ENCODE peak calls at places on chromosomes 3 and 15, in seven cellular contexts. One of them, this sample, is unnamed.
A peak's percentile ranks its signal among the peaks of the same experiment; 100 is the strongest.

GRCh38 chr3:170766823-170767575 is 103.0 kb downstream of the RPL22L1 start:
- DNase-seq in SHP77 treated with DMSO at 0.1 percent for 48 hours: no peak
- DNase-seq in CD8-positive, alpha-beta T cell: no peak
- DNase-seq in Caco-2: no peak
- DNase-seq in dorsolateral prefrontal cortex: no peak
- DNase-seq in A549: no peak
- DNase-seq in amygdala: no peak
- DNase-seq in this sample: no peak

GRCh38 chr3:20250314-20250713 is 64.3 kb upstream of the SGO1 start:
- DNase-seq in A549: no peak
- DNase-seq in amygdala: no peak
- DNase-seq in dorsolateral prefrontal cortex: no peak
- DNase-seq in SHP77 treated with DMSO at 0.1 percent for 48 hours: no peak
- DNase-seq in Caco-2: no peak
- DNase-seq in CD8-positive, alpha-beta T cell: no peak
- DNase-seq in this sample: no peak

GRCh38 chr15:49229922-49230321 is 59.9 kb downstream of the GALK2 start:
- DNase-seq in CD8-positive, alpha-beta T cell: no peak
- DNase-seq in Caco-2: no peak
- DNase-seq in A549: no peak
- DNase-seq in amygdala: no peak
- DNase-seq in dorsolateral prefrontal cortex: no peak
- DNase-seq in SHP77 treated with DMSO at 0.1 percent for 48 hours: no peak
- DNase-seq in this sample: no peak

GRCh38 chr3:160374472-160374871 is 24.6 kb downstream of the IFT80 start:
- DNase-seq in A549: no peak
- DNase-seq in SHP77 treated with DMSO at 0.1 percent for 48 hours: no peak
- DNase-seq in amygdala: no peak
- DNase-seq in CD8-positive, alpha-beta T cell: no peak
- DNase-seq in dorsolateral prefrontal cortex: no peak
- DNase-seq in Caco-2: no peak
- DNase-seq in this sample: no peak

GRCh38 chr3:147614210-147614609 is 205.0 kb downstream of the ZIC1 start:
- DNase-seq in CD8-positive, alpha-beta T cell: no peak
- DNase-seq in SHP77 treated with DMSO at 0.1 percent for 48 hours: no peak
- DNase-seq in amygdala: no peak
- DNase-seq in dorsolateral prefrontal cortex: no peak
- DNase-seq in Caco-2: no peak
- DNase-seq in A549: no peak
- DNase-seq in this sample: no peak

GRCh38 chr3:47850062-47850802 is 47.3 kb downstream of the DHX30 start:
- DNase-seq in Caco-2: no peak
- DNase-seq in dorsolateral prefrontal cortex: no peak
- DNase-seq in SHP77 treated with DMSO at 0.1 percent for 48 hours: no peak
- DNase-seq in A549: no peak
- DNase-seq in amygdala: no peak
- DNase-seq in CD8-positive, alpha-beta T cell: no peak
- DNase-seq in this sample: no peak

GRCh38 chr15:57323806-57324589 is 52.3 kb upstream of the CGNL1 start:
- DNase-seq in amygdala: no peak
- DNase-seq in dorsolateral prefrontal cortex: no peak
- DNase-seq in Caco-2: peak; percentile 91
- DNase-seq in A549: peak; percentile 96
- DNase-seq in SHP77 treated with DMSO at 0.1 percent for 48 hours: peak; percentile 86
- DNase-seq in CD8-positive, alpha-beta T cell: no peak
- DNase-seq in this sample: peak; percentile 61

GRCh38 chr3:196721097-196721496 is 8.9 kb downstream of the PIGX start:
- DNase-seq in SHP77 treated with DMSO at 0.1 percent for 48 hours: no peak
- DNase-seq in Caco-2: no peak
- DNase-seq in A549: no peak
- DNase-seq in dorsolateral prefrontal cortex: no peak
- DNase-seq in amygdala: no peak
- DNase-seq in CD8-positive, alpha-beta T cell: no peak
- DNase-seq in this sample: no peak

GRCh38 chr15:74506515-74506840 is 34.5 kb upstream of the ARID3B start:
- DNase-seq in CD8-positive, alpha-beta T cell: no peak
- DNase-seq in dorsolateral prefrontal cortex: no peak
- DNase-seq in SHP77 treated with DMSO at 0.1 percent for 48 hours: no peak
- DNase-seq in amygdala: no peak
- DNase-seq in A549: no peak
- DNase-seq in Caco-2: no peak
- DNase-seq in this sample: no peak

GRCh38 chr3:188542196-188542595 is 388.2 kb downstream of the LPP start:
- DNase-seq in SHP77 treated with DMSO at 0.1 percent for 48 hours: peak; percentile 42
- DNase-seq in Caco-2: no peak
- DNase-seq in dorsolateral prefrontal cortex: no peak
- DNase-seq in amygdala: no peak
- DNase-seq in A549: no peak
- DNase-seq in CD8-positive, alpha-beta T cell: no peak
- DNase-seq in this sample: no peak

GRCh38 chr3:11514191-11514770 is 129.4 kb downstream of the VGLL4 start:
- DNase-seq in dorsolateral prefrontal cortex: no peak
- DNase-seq in amygdala: no peak
- DNase-seq in Caco-2: no peak
- DNase-seq in SHP77 treated with DMSO at 0.1 percent for 48 hours: no peak
- DNase-seq in CD8-positive, alpha-beta T cell: no peak
- DNase-seq in A549: no peak
- DNase-seq in this sample: no peak

GRCh38 chr15:26449296-26449695 is 323.6 kb downstream of the GABRB3 start:
- DNase-seq in amygdala: no peak
- DNase-seq in CD8-positive, alpha-beta T cell: no peak
- DNase-seq in dorsolateral prefrontal cortex: no peak
- DNase-seq in Caco-2: no peak
- DNase-seq in A549: no peak
- DNase-seq in SHP77 treated with DMSO at 0.1 percent for 48 hours: no peak
- DNase-seq in this sample: no peak

GRCh38 chr3:67000006-67000405 is 1.9 kb downstream of the KBTBD8 start:
- DNase-seq in dorsolateral prefrontal cortex: no peak
- DNase-seq in SHP77 treated with DMSO at 0.1 percent for 48 hours: no peak
- DNase-seq in Caco-2: no peak
- DNase-seq in CD8-positive, alpha-beta T cell: no peak
- DNase-seq in A549: no peak
- DNase-seq in amygdala: no peak
- DNase-seq in this sample: no peak

GRCh38 chr15:94070341-94071275 is 160.8 kb upstream of the MCTP2 start:
- DNase-seq in amygdala: peak; percentile 3
- DNase-seq in SHP77 treated with DMSO at 0.1 percent for 48 hours: peak; percentile 48
- DNase-seq in A549: peak; percentile 15
- DNase-seq in Caco-2: no peak
- DNase-seq in CD8-positive, alpha-beta T cell: no peak
- DNase-seq in dorsolateral prefrontal cortex: no peak
- DNase-seq in this sample: no peak

GRCh38 chr15:101723874-101724674 is at the start of gene TARS3:
- DNase-seq in dorsolateral prefrontal cortex: peak; percentile 91
- DNase-seq in SHP77 treated with DMSO at 0.1 percent for 48 hours: peak; percentile 44
- DNase-seq in CD8-positive, alpha-beta T cell: peak; percentile 94
- DNase-seq in Caco-2: peak; percentile 95
- DNase-seq in A549: peak; percentile 87
- DNase-seq in amygdala: peak; percentile 80
- DNase-seq in this sample: peak; percentile 85

GRCh38 chr3:140205598-140205997 is 270.6 kb downstream of the CLSTN2 start:
- DNase-seq in Caco-2: no peak
- DNase-seq in A549: no peak
- DNase-seq in dorsolateral prefrontal cortex: no peak
- DNase-seq in amygdala: no peak
- DNase-seq in CD8-positive, alpha-beta T cell: no peak
- DNase-seq in SHP77 treated with DMSO at 0.1 percent for 48 hours: no peak
- DNase-seq in this sample: no peak

GRCh38 chr3:39783730-39784129 is 25.7 kb upstream of the MYRIP start:
- DNase-seq in SHP77 treated with DMSO at 0.1 percent for 48 hours: no peak
- DNase-seq in dorsolateral prefrontal cortex: no peak
- DNase-seq in amygdala: no peak
- DNase-seq in CD8-positive, alpha-beta T cell: no peak
- DNase-seq in A549: no peak
- DNase-seq in Caco-2: no peak
- DNase-seq in this sample: no peak

GRCh38 chr3:73029321-73029796 is 32.1 kb upstream of the EBLN2 start:
- DNase-seq in CD8-positive, alpha-beta T cell: no peak
- DNase-seq in Caco-2: no peak
- DNase-seq in SHP77 treated with DMSO at 0.1 percent for 48 hours: no peak
- DNase-seq in A549: peak; percentile 12
- DNase-seq in amygdala: no peak
- DNase-seq in dorsolateral prefrontal cortex: no peak
- DNase-seq in this sample: no peak

GRCh38 chr15:63041982-63042878 is at the start of gene TPM1:
- DNase-seq in SHP77 treated with DMSO at 0.1 percent for 48 hours: no peak
- DNase-seq in Caco-2: peak; percentile 91
- DNase-seq in A549: peak; percentile 95
- DNase-seq in CD8-positive, alpha-beta T cell: no peak
- DNase-seq in dorsolateral prefrontal cortex: no peak
- DNase-seq in amygdala: no peak
- DNase-seq in this sample: peak; percentile 82

GRCh38 chr3:97232635-97233034 is 418.2 kb downstream of the EPHA6 start:
- DNase-seq in dorsolateral prefrontal cortex: no peak
- DNase-seq in Caco-2: no peak
- DNase-seq in SHP77 treated with DMSO at 0.1 percent for 48 hours: peak; percentile 58
- DNase-seq in A549: no peak
- DNase-seq in CD8-positive, alpha-beta T cell: no peak
- DNase-seq in amygdala: no peak
- DNase-seq in this sample: no peak

GRCh38 chr3:144109944-144110343 is 138.3 kb downstream of the DIPK2A start:
- DNase-seq in SHP77 treated with DMSO at 0.1 percent for 48 hours: no peak
- DNase-seq in dorsolateral prefrontal cortex: no peak
- DNase-seq in A549: no peak
- DNase-seq in Caco-2: no peak
- DNase-seq in CD8-positive, alpha-beta T cell: no peak
- DNase-seq in amygdala: no peak
- DNase-seq in this sample: no peak

GRCh38 chr15:78298983-78299301 is 467 bp downstream of the SKIC8 start:
- DNase-seq in A549: peak; percentile 65
- DNase-seq in amygdala: no peak
- DNase-seq in dorsolateral prefrontal cortex: no peak
- DNase-seq in SHP77 treated with DMSO at 0.1 percent for 48 hours: no peak
- DNase-seq in CD8-positive, alpha-beta T cell: no peak
- DNase-seq in Caco-2: no peak
- DNase-seq in this sample: no peak

This sample was measured in HuH-7.5.